ENCODE peak calls at places on chromosomes 12 and 14, in five cellular contexts. E is fibroblast of lung, B is neural progenitor cell, V is hepatocyte, Y is HCT116. C is an unnamed sample.

GRCh38 chr12:52871291-52871961 is 22.6 kb upstream of the KRT78 start:
- DNase-seq in E (peak; percentile 85), B (no peak), Y (no peak), V (peak; percentile 58), C (peak; percentile 48)

GRCh38 chr14:75453817-75454434 is 26.1 kb downstream of the JDP2 start:
- DNase-seq in B (peak; percentile 33), V (no peak), E (no peak), Y (no peak), C (no peak)

GRCh38 chr14:60220084-60220483 is 28.9 kb upstream of the PPM1A start:
- DNase-seq in Y (no peak), V (no peak), B (no peak), E (no peak), C (no peak)

GRCh38 chr12:23084236-23084995 is 459.4 kb downstream of the ETNK1 start:
- DNase-seq in B (no peak), E (peak; percentile 97), V (peak; percentile 38), Y (no peak), C (peak; percentile 4)

GRCh38 chr12:62749586-62749985 is 185.4 kb downstream of the PPM1H start:
- DNase-seq in Y (no peak), V (no peak), B (no peak), E (no peak), C (no peak)

GRCh38 chr12:17017402-17017801 is 411.4 kb upstream of the LMO3 start:
- DNase-seq in V (no peak), E (no peak), Y (no peak), B (no peak), C (no peak)

GRCh38 chr12:63420206-63420644 is 248.1 kb downstream of the DPY19L2 start:
- DNase-seq in E (peak; percentile 69), B (peak; percentile 92), V (peak; percentile 67), Y (peak; percentile 73), C (peak; percentile 99)

GRCh38 chr12:32671930-32672785 is 6.9 kb upstream of the DNM1L start:
- DNase-seq in V (peak; percentile 75), E (peak; percentile 87), Y (peak; percentile 46), B (peak; percentile 75), C (peak; percentile 93)

GRCh38 chr12:59699408-59700144 is 103.7 kb downstream of the SLC16A7 start:
- DNase-seq in E (peak; percentile 94), B (no peak), V (peak; percentile 19), Y (no peak), C (peak; percentile 3)

GRCh38 chr12:89181271-89181920 is 170.9 kb downstream of the DUSP6 start:
- DNase-seq in E (peak; percentile 73), V (peak; percentile 15), Y (no peak), B (no peak), C (no peak)
- H3K4me1 ChIP-seq in E (no peaks in the 10 kb centered on the region), V (peaks cover 3% of the 10 kb centered on the region), Y (peaks cover 3% of the 10 kb centered on the region), B (peaks cover 15% of the 10 kb centered on the region), C (peaks cover 33% of the 10 kb centered on the region)

DNA sequence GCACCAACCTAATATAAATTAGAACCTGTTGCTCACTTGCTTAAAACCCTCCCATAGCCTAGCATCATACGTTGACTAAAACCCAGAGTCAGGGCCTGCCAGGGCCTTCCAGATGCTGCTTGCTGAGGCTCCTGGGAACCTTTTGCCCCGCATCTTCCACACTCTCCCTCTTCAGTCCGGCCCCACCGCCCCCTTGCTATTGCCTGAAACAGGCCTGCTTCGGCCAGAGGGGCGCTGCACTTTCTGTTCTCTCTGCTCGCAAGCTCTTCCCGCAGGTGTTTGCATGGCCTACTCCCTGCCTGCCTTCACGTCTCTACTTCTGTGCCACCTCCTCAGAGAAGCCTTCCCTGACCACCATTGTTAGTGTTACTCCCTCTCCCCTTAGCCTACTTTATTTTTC is 13.7 kb upstream of the TCTN2 start:
- DNase-seq in B (no peak), E (no peak), Y (no peak), V (no peak), C (no peak)
- TF ChIP-seq EZH2 in B (no peak), E (no peak), Y (no peak), V (no peak), C (no peak)

DNA sequence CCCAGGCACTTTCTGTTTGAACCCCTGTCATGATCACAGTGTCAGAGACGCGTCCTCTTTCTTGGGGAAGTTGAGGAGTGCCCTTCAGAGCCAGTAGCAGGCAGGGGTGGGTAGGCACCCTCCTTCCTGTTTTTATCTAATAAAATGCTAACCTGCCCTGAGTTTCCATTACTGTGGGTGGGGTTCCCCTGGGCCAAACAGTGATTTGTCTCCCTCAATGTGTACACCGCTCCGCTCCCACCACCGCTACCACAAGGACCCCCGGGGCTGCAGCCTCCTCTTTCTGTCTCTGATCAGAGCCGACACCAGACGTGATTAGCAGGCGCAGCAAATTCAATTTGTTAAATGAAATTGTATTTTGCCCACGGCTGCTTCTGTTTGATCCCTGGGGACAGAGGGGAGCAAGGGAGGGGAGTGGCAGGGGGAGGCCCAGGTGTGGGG is 5.1 kb downstream of the SHMT2 start:
- DNase-seq in B (no peak), E (no peak), Y (no peak), V (no peak), C (no peak)
- H3K4me3 ChIP-seq in B (no peak overlapping the region), E (no peak overlapping the region), Y (no peak overlapping the region), V (no peak overlapping the region), C (no peak overlapping the region)

GRCh38 chr12:12064596-12064995 is 6.1 kb upstream of the BCL2L14 start:
- DNase-seq in V (no peak), B (no peak), E (no peak), Y (no peak), C (no peak)
- H3K4me1 ChIP-seq in V (peaks cover 10% of the 10 kb centered on the region), B (no peaks in the 10 kb centered on the region), E (no peaks in the 10 kb centered on the region), Y (no peaks in the 10 kb centered on the region), C (no peaks in the 10 kb centered on the region)

GRCh38 chr12:114667669-114668150 is 16.3 kb downstream of the TBX3 start:
- DNase-seq in B (no peak), V (no peak), Y (no peak), E (no peak), C (no peak)

GRCh38 chr12:114665411-114666181 is 18.4 kb downstream of the TBX3 start:
- DNase-seq in V (no peak), E (no peak), Y (no peak), B (peak; percentile 59), C (no peak)

GRCh38 chr12:114662512-114663177 is 21.3 kb downstream of the TBX3 start:
- DNase-seq in E (peak; percentile 92), Y (peak; percentile 57), B (peak; percentile 78), V (peak; percentile 91), C (peak; percentile 72)

GRCh38 chr12:114666746-114667668 is 17.0 kb downstream of the TBX3 start:
- DNase-seq in E (no peak), V (peak; percentile 46), Y (no peak), B (peak; percentile 81), C (no peak)

GRCh38 chr12:114664661-114665320 is 19.2 kb downstream of the TBX3 start:
- DNase-seq in B (peak; percentile 67), E (no peak), Y (no peak), V (peak; percentile 36), C (no peak)
- TF ChIP-seq EZH2 in B (peak; percentile 76), E (no peak), Y (no peak), V (no peak), C (no peak)

GRCh38 chr12:50074936-50075807 is 10.0 kb upstream of the SMARCD1 start:
- DNase-seq in Y (peak; percentile 42), V (peak; percentile 91), B (peak; percentile 92), E (peak; percentile 83), C (peak; percentile 72)
- H3K4me3 ChIP-seq in Y (no peak overlapping the region), V (no peak overlapping the region), B (no peak overlapping the region), E (no peak overlapping the region), C (no peak overlapping the region)

C was measured in A673.